ENCODE peak calls at places on chromosomes 7 and 10, in eight cellular contexts. F is effector memory CD4-positive, alpha-beta T cell; Q is lower lobe of right lung; U is nephron progenitor cell; A is KG1; E is body of pancreas; T is non-pigmented ciliary epithelial cell; R is C1 segment of cervical spinal cord. M is an unnamed sample.

GRCh38 chr7:23467731-23468720 is 2.3 kb downstream of the IGF2BP3 start:
- DNase-seq in F (no peak), Q (no peak), U (peak; percentile 49), A (no peak), E (no peak), T (no peak), R (no peak), M (peak; percentile 37)

GRCh38 chr7:18109762-18110161 is 82.1 kb upstream of the PRPS1L1 start:
- DNase-seq in F (no peak), Q (no peak), U (no peak), A (no peak), E (no peak), T (no peak), R (no peak), M (peak; percentile 58)

GRCh38 chr10:100419911-100420449 is 42.8 kb upstream of the WNT8B start:
- DNase-seq in F (no peak), Q (no peak), U (no peak), A (no peak), E (no peak), T (no peak), R (no peak), M (no peak)

GRCh38 chr7:100369105-100369504 is 4.2 kb upstream of the PILRA start:
- DNase-seq in F (no peak), Q (peak; percentile 89), U (no peak), A (peak; percentile 17), E (peak; percentile 29), T (no peak), R (no peak), M (no peak)

GRCh38 chr7:149459201-149459539 is 1.7 kb downstream of the ZNF777 start:
- DNase-seq in F (no peak), Q (no peak), U (no peak), A (no peak), E (no peak), T (no peak), R (no peak), M (no peak)

GRCh38 chr10:12417341-12417740 is 68.0 kb downstream of the CAMK1D start:
- DNase-seq in F (no peak), Q (no peak), U (no peak), A (no peak), E (no peak), T (no peak), R (no peak), M (no peak)

GRCh38 chr7:73833251-73833919 is 2.6 kb downstream of the CLDN4 start:
- DNase-seq in F (no peak), Q (no peak), U (no peak), A (no peak), E (peak; percentile 74), T (no peak), R (no peak), M (no peak)

GRCh38 chr10:87038786-87039185 is 18.7 kb downstream of the FAM25A start:
- DNase-seq in F (no peak), Q (no peak), U (no peak), A (no peak), E (no peak), T (no peak), R (no peak), M (no peak)

GRCh38 chr10:22607261-22607660 is 107.1 kb downstream of the PIP4K2A start:
- DNase-seq in F (no peak), Q (no peak), U (no peak), A (no peak), E (no peak), T (no peak), R (no peak), M (no peak)

GRCh38 chr10:120005408-120006280 is 113.1 kb downstream of the SEC23IP start:
- DNase-seq in F (no peak), Q (no peak), U (no peak), A (no peak), E (peak; percentile 35), T (no peak), R (no peak), M (no peak)

GRCh38 chr7:82044497-82045080 is 274.7 kb upstream of the HGF start:
- DNase-seq in F (no peak), Q (no peak), U (peak; percentile 30), A (no peak), E (peak; percentile 49), T (no peak), R (no peak), M (peak; percentile 75)

GRCh38 chr10:88152720-88153119 is 289.3 kb downstream of the PTEN start:
- DNase-seq in F (no peak), Q (no peak), U (no peak), A (no peak), E (no peak), T (peak; percentile 88), R (no peak), M (no peak)

GRCh38 chr7:77903597-77903996 is 105.0 kb downstream of the PHTF2 start:
- DNase-seq in F (no peak), Q (no peak), U (no peak), A (no peak), E (peak; percentile 16), T (no peak), R (no peak), M (no peak)

GRCh38 chr10:10996966-10997620 is 20.6 kb upstream of the CELF2 start:
- DNase-seq in F (no peak), Q (no peak), U (no peak), A (no peak), E (no peak), T (no peak), R (no peak), M (no peak)

GRCh38 chr10:78412605-78413004 is 378.9 kb downstream of the RPS24 start:
- DNase-seq in F (no peak), Q (no peak), U (no peak), A (no peak), E (no peak), T (no peak), R (no peak), M (no peak)

GRCh38 chr7:41058986-41059741 is 643.7 kb downstream of the INHBA start:
- DNase-seq in F (no peak), Q (no peak), U (no peak), A (no peak), E (no peak), T (no peak), R (no peak), M (no peak)

GRCh38 chr7:81637527-81637926 is 132.3 kb downstream of the HGF start:
- DNase-seq in F (no peak), Q (no peak), U (no peak), A (no peak), E (no peak), T (no peak), R (no peak), M (no peak)

M was measured in NCI-H1105 treated with DMSO at 0.1 percent for 48 hours.